ENCODE peak calls at places on chromosomes 1 and 21, in five cellular contexts. Z, B, T, S and F are unnamed samples.

GRCh38 chr21:39082656-39083376 is 100.4 kb downstream of the PSMG1 start:
- DNase-seq in Z (no peak), B (no peak), T (no peak), S (no peak), F (no peak)

GRCh38 chr21:44368711-44369446 is 15.5 kb downstream of the TRPM2 start:
- DNase-seq in Z (no peak), B (no peak), T (no peak), S (peak; percentile 12), F (no peak)

GRCh38 chr1:231487019-231487418 is 41.5 kb upstream of the TSNAX start:
- DNase-seq in Z (no peak), B (no peak), T (peak; percentile 78), S (no peak), F (peak; percentile 15)

GRCh38 chr1:95948023-95948422 is 714.0 kb downstream of the RWDD3 start:
- DNase-seq in Z (no peak), B (no peak), T (no peak), S (no peak), F (no peak)

GRCh38 chr1:50985094-50985493 is 15.0 kb downstream of the CDKN2C start:
- DNase-seq in Z (no peak), B (no peak), T (no peak), S (no peak), F (no peak)

GRCh38 chr1:229562686-229563085 is 4.2 kb upstream of the ABCB10 start:
- DNase-seq in Z (no peak), B (no peak), T (no peak), S (no peak), F (no peak)

GRCh38 chr1:166064324-166064926 is 102.4 kb downstream of the FAM78B start:
- DNase-seq in Z (no peak), B (no peak), T (no peak), S (no peak), F (no peak)

GRCh38 chr1:21670059-21670881 is 1.1 kb upstream of the RAP1GAP start:
- DNase-seq in Z (no peak), B (no peak), T (no peak), S (no peak), F (no peak)

GRCh38 chr1:5998051-5998905 is 6.1 kb upstream of the NPHP4 start:
- DNase-seq in Z (no peak), B (no peak), T (no peak), S (no peak), F (no peak)

GRCh38 chr1:225817611-225818061 is 7.7 kb downstream of the EPHX1 start:
- DNase-seq in Z (no peak), B (no peak), T (peak; percentile 93), S (no peak), F (peak; percentile 4)

GRCh38 chr1:228374711-228375577 is 31.7 kb downstream of the TRIM11 start:
- DNase-seq in Z (no peak), B (no peak), T (peak; percentile 99), S (no peak), F (no peak)

GRCh38 chr1:182235952-182236650 is 155.5 kb downstream of the GLUL start:
- DNase-seq in Z (no peak), B (no peak), T (no peak), S (no peak), F (no peak)